ENCODE peak calls at places on chromosomes 5 and 9, in five cellular contexts. G is PC-9; E is mesenchymal stem cell; O is CD8-positive, alpha-beta memory T cell; U is cardiac muscle cell. S is an unnamed sample. For H3K4me1, the result is how much of the 10 kb centered on the place peaks cover.

GRCh38 chr9:88786291-88787054 is 204.8 kb upstream of the S1PR3 start:
- DNase-seq in G (no peak), U (peak), O (no peak), E (no peak), S (no peak)

GRCh38 chr9:127816728-127817127 is 14.0 kb downstream of the FPGS start:
- DNase-seq in U (no peak), O (no peak), E (no peak), G (no peak), S (no peak)

GRCh38 chr9:113593682-113594281 is 130.3 kb downstream of the RGS3 start:
- DNase-seq in O (no peak), U (peak), G (no peak), E (peak), S (peak)

GRCh38 chr9:78370991-78371390 is 74.1 kb downstream of the PSAT1 start:
- DNase-seq in G (no peak), U (no peak), E (no peak), O (no peak), S (no peak)

GRCh38 chr9:111762546-111762945 is 32.2 kb downstream of the SHOC1 start:
- DNase-seq in O (no peak), G (no peak), E (peak), U (peak), S (no peak)

GRCh38 chr5:10376530-10376929 is 23.0 kb downstream of the MARCHF6 start:
- DNase-seq in O (no peak), U (no peak), G (no peak), E (no peak), S (no peak)

GRCh38 chr5:177447066-177447610 is 524 bp downstream of the PRR7 start:
- DNase-seq in U (peak), E (peak), O (peak), G (peak), S (peak)

GRCh38 chr9:38029923-38030638 is 38.9 kb downstream of the SHB start:
- DNase-seq in O (no peak), G (no peak), U (no peak), E (no peak), S (no peak)

GRCh38 chr5:170576602-170577584 is 73.1 kb downstream of the KCNIP1 start:
- DNase-seq in U (no peak), O (no peak), E (peak), G (no peak), S (no peak)

GRCh38 chr5:399296-400281 is 43.4 kb upstream of the EXOC3 start:
- DNase-seq in O (no peak), U (peak), E (peak), G (peak), S (peak)

GRCh38 chr9:15221746-15222145 is 85.3 kb downstream of the TTC39B start:
- DNase-seq in E (no peak), G (no peak), U (no peak), O (no peak), S (no peak)

GRCh38 chr9:92634712-92635605 is 35.0 kb downstream of the IPPK start:
- DNase-seq in U (peak), G (peak), E (peak), O (peak), S (peak)

GRCh38 chr5:127804886-127805426 is 101.8 kb downstream of the CCDC192 start:
- DNase-seq in E (peak), U (no peak), G (no peak), O (no peak), S (no peak)

GRCh38 chr9:115035872-115036612 is 81.9 kb downstream of the TNC start:
- DNase-seq in G (no peak), E (peak), O (no peak), U (peak), S (peak)

GRCh38 chr5:65925094-65925600 is 1.2 kb upstream of the ERBIN start:
- DNase-seq in G (peak), O (peak), U (peak), E (peak), S (peak)

GRCh38 chr5:142548739-142549275 is 137.1 kb downstream of the FGF1 start:
- DNase-seq in O (no peak), G (peak), E (peak), U (peak), S (peak)

GRCh38 chr5:1553642-1554409 is 30.1 kb upstream of the LPCAT1 start:
- DNase-seq in G (no peak), U (no peak), O (no peak), E (no peak), S (no peak)

GRCh38 chr5:35212006-35212982 is 18.0 kb downstream of the PRLR start:
- DNase-seq in E (no peak), O (no peak), G (no peak), U (no peak), S (no peak)

GRCh38 chr5:43152946-43153345 is 32.2 kb downstream of the ZNF131 start:
- DNase-seq in U (no peak), E (no peak), O (no peak), G (no peak), S (no peak)

GRCh38 chr5:140362875-140363630 is 3.1 kb downstream of the SLC4A9 start:
- DNase-seq in U (peak), G (peak), E (peak), O (peak), S (peak)

GRCh38 chr5:63564789-63565188 is 397.5 kb downstream of the HTR1A start:
- DNase-seq in E (no peak), U (no peak), O (no peak), G (no peak), S (no peak)

GRCh38 chr5:37090781-37091180 is 158.4 kb downstream of the CPLANE1 start:
- DNase-seq in G (no peak), E (peak), O (no peak), U (peak), S (no peak)

GRCh38 chr5:118371973-118372650 is 616.2 kb downstream of the DTWD2 start:
- DNase-seq in G (no peak), O (no peak), U (no peak), E (no peak), S (no peak)

GRCh38 chr9:78879324-78880100 is 582.6 kb downstream of the PSAT1 start:
- DNase-seq in G (no peak), U (no peak), E (no peak), O (no peak), S (no peak)

GRCh38 chr5:2334686-2335085 is 416.8 kb downstream of the IRX2 start:
- DNase-seq in G (no peak), U (no peak), O (no peak), E (no peak), S (peak)

GRCh38 chr5:124285071-124285470 is 461.4 kb downstream of the ZNF608 start:
- DNase-seq in G (no peak), O (no peak), U (no peak), E (no peak), S (no peak)

GRCh38 chr9:21155501-21155900 is 11.0 kb downstream of the IFNA21 start:
- DNase-seq in U (peak), E (peak), O (no peak), G (no peak), S (no peak)

GRCh38 chr5:32794086-32794485 is 83.0 kb downstream of the NPR3 start:
- DNase-seq in O (no peak), G (peak), E (peak), U (peak), S (no peak)

DNA sequence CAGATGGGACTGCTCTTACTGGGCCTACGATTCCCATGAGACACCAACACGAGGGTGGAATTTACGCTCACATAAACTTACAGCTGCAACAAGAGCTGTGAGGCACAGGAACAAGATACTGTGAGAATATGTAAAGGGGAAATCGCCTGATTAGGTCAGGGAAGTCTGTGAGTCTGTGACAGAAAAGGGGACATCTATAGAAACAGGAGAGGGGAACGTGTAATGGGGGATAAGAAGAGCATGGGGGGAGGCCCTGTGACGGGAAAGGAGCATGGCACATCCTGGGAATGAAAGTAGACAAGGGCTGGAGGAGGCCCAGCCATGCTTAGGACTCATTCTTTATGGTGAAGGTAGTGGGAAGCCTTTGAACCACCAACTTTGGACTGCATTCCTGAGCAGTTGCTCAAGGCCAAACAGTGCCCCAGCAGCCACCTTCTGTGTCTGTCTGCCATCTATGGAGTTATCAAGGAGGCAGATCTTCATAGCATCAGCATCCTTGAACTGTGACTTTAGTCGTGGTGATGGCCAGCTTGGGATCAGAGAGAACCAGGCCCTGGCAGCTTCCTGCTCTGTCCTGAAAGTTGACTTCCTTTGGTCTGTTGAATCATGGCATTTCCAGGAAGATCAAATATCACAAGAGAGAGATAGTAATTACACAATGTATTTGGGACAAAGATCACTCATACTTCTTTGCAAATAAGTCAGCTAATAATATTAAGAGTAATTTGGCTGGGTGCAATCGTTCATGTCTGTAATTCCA is 88.0 kb upstream of the FAM169A start:
- DNase-seq in U (peak), G (peak), E (peak), O (no peak), S (peak)
- H3K27ac ChIP-seq in U (no peak), G (peak), E (peak), O (no peak), S (peak)

GRCh38 chr9:129361196-129361595 is 183.1 kb upstream of the IER5L start:
- DNase-seq in O (no peak), U (no peak), E (no peak), G (no peak), S (no peak)
- H3K4me1 ChIP-seq in O (under half), U (under half), E (under half), G (under half), S (under half)

GRCh38 chr5:134511796-134512660 is 13.4 kb upstream of the JADE2 start:
- DNase-seq in E (peak), G (peak), O (no peak), U (peak), S (peak)
- H3K27ac ChIP-seq in E (peak), G (peak), O (no peak), U (peak), S (peak)

GRCh38 chr9:134413112-134413715 is 87.0 kb downstream of the RXRA start:
- DNase-seq in O (no peak), U (no peak), G (no peak), E (no peak), S (no peak)
- H3K4me1 ChIP-seq in O (under half), U (under half), G (half or more), E (under half), S (under half)

GRCh38 chr5:154193176-154193575 is 2.6 kb downstream of the GALNT10 start:
- DNase-seq in U (no peak), O (no peak), G (no peak), E (no peak), S (no peak)

GRCh38 chr5:154189819-154190651 is 498 bp upstream of the GALNT10 start:
- DNase-seq in O (peak), U (peak), E (peak), G (peak), S (peak)

GRCh38 chr5:154190652-154191304 is at the start of gene GALNT10:
- DNase-seq in U (peak), E (peak), O (peak), G (peak), S (peak)

GRCh38 chr5:154193636-154194035 is 3.1 kb downstream of the GALNT10 start:
- DNase-seq in E (no peak), G (no peak), O (no peak), U (no peak), S (no peak)

DNA sequence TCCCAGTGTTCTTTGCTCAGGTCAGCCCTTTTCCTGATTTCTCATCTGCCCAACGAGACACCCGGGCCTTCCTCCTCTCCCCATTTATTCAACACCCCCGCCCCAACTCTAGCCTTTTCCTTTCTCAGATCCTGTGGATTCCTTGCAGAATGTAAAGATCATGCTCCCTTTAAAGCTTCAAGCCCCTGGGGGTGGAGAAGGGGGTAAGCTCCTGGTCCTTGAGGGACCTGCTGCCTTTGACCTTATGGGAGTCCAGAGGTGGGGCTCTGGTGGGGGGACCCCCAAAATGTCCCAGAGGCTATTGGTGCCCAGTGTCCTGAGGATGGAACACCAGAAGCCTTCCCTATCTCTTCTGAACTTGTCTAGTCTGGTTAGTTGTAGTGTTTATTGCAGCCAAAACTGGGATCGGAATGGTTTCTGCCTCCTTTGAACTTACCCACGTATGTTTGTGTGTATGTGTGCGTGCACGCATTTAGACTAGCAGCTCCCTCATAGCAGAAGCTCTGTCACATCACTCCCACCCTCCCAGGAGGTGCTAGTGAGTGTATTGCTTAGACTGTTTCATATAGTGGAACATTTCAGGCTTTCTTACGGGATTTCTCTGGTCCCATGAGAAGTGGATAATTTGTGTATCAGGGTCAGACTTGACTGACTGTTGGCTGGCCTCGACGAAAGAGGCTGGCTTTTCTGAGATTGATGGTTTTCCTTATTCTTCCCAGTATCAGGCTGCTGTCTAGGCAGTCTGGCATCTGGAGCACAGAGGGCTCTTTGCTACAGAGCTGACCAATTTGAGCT is 1.1 kb downstream of the GALNT10 start:
- DNase-seq in O (no peak), E (peak), G (no peak), U (peak), S (peak)
- H3K27ac ChIP-seq in O (peak), E (no peak), G (no peak), U (no peak), S (no peak)

GRCh38 chr9:35666045-35666444 is 1.1 kb upstream of the ARHGEF39 start:
- DNase-seq in U (peak), G (no peak), O (no peak), E (no peak), S (no peak)
- H3K4me1 ChIP-seq in U (under half), G (under half), O (under half), E (under half), S (under half)

DNA sequence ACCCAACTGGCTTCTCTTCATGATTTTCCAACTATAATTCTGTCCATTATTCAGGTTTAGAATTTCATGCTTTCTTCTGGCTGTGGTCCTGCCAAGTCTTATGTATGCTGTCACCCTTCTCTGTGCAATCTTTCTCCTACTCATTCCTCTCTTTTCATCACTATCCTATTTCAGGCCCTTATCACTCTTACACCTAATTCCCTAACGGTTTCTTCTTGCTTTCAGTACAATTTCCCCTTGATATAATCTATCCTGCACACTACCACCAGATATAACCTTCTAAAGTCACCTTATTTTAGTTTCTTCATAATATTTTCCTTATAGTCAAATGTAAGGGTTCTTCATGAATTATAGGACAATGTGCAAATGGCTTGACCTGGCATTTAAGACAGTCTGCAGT is 436.2 kb downstream of the RAB3C start:
- DNase-seq in E (no peak), G (no peak), U (no peak), O (no peak), S (no peak)
- H3K27ac ChIP-seq in E (no peak), G (no peak), U (no peak), O (no peak), S (no peak)